ENCODE peak calls at places on chromosomes 7 and 10, in six cellular contexts. G is astrocyte of the cerebellum; F is transverse colon; T is DND-41; C is CD8-positive, alpha-beta T cell; R is right atrium auricular region. W is an unnamed sample.
A peak's percentile ranks its signal among the peaks of the same experiment; 100 is the strongest.

GRCh38 chr10:17659328-17659727 is 15.4 kb downstream of the STAM start:
- DNase-seq in C (no peak), G (no peak), F (no peak), T (no peak), R (no peak), W (no peak)

GRCh38 chr7:112495156-112495788 is 14.5 kb downstream of the LSMEM1 start:
- DNase-seq in F (no peak), T (no peak), G (no peak), R (no peak), C (no peak), W (no peak)

GRCh38 chr10:114393482-114393881 is 10.8 kb downstream of the AFAP1L2 start:
- DNase-seq in F (no peak), T (no peak), R (no peak), G (no peak), C (no peak), W (no peak)

GRCh38 chr7:114789942-114790341 is 132.0 kb upstream of the MDFIC start:
- DNase-seq in F (no peak), R (no peak), C (no peak), T (no peak), G (peak; percentile 95), W (no peak)

GRCh38 chr10:1546431-1547110 is 190.8 kb downstream of the ADARB2 start:
- DNase-seq in C (no peak), G (no peak), T (peak; percentile 3), F (no peak), R (no peak), W (no peak)

GRCh38 chr7:7099584-7100014 is 82.7 kb upstream of the C1GALT1 start:
- DNase-seq in R (peak; percentile 86), G (peak; percentile 90), F (peak; percentile 28), T (no peak), C (no peak), W (no peak)

GRCh38 chr7:35748348-35748747 is 52.5 kb upstream of the SEPTIN7 start:
- DNase-seq in F (no peak), G (no peak), C (no peak), T (no peak), R (no peak), W (no peak)

GRCh38 chr10:5692476-5693358 is 8.1 kb downstream of the TASOR2 start:
- DNase-seq in F (peak; percentile 63), C (peak; percentile 78), G (no peak), T (no peak), R (no peak), W (peak; percentile 58)

GRCh38 chr10:13051126-13051694 is 48.8 kb upstream of the OPTN start:
- DNase-seq in F (no peak), G (no peak), T (no peak), C (no peak), R (no peak), W (no peak)

DNA sequence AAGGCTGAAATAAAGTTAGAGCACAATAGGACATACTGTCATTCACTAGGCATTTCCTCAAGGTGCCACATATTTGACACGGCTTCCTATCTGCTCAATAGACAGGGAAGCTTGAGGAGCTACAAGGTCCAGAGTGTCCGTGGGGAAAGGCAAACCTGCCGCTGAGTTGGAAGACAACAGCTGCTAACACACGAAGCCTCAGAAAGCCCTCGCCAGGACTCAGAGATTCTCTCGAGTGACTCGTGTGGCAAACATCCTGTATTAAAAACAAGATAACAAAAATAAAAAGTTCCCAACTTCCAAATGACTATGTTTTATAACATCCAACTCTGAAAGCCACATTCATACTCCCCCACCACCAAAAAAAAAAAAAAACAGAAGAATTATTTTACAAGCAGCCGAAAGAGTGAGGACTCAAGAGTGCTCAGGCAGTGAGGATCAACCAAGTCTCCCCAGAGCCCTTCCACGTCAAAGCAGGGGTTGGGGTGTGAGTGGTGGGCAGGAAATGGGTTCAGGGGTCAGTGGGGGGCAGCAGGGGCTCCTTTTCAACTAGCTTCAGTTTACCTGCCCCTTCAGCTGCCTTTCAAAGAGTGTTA is 67.6 kb downstream of the STK17A start:
- DNase-seq in G (no peak), T (no peak), R (no peak), F (no peak), C (peak; percentile 47), W (no peak)
- H3K4me3 ChIP-seq in G (no peak overlapping the region), T (no peak overlapping the region), R (no peak overlapping the region), F (peak overlapping the region; percentile 5), C (peak overlapping the region; percentile 49), W (peak overlapping the region; percentile 65)

DNA sequence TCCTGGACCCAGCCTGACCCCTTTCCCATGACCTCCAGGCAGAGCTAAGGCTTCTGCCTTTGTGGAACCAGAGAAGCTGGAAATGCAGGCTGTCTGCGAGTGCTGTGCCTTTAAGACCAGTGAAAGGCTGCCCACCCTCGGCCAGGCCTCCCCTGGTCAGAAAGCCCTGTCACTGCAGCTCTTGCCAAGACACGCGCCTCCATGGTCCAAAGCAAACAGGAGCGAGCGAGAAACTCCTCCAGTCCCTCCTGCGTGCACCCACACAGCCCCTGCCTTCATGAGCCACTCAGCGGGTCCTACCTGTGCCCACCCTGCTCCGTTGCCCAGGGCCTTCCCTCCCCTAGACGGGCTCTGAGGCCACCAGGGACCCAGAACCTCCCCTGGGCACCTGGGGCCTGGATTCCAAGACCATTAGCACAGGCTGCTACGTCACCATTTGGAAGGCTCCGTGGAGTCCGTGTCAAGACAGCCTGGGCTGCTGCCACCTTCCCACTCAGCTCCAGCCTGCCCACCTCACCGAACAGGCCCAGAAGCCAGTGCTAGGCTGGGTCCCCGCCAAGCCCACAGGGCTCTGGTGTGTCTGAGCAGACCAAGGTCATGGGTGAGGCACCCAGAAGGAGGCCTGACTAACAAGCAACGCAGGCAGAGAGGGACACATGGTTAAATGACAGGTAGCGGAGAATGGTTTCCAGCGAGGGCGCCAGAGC is 144.5 kb downstream of the NEURL1 start:
- DNase-seq in G (peak; percentile 86), F (peak; percentile 60), C (no peak), R (peak; percentile 92), T (no peak), W (no peak)
- H3K4me3 ChIP-seq in G (no peak overlapping the region), F (no peak overlapping the region), C (no peak overlapping the region), R (no peak overlapping the region), T (no peak overlapping the region), W (no peak overlapping the region)

GRCh38 chr10:32627183-32627582 is 181.2 kb downstream of the CCDC7 start:
- DNase-seq in R (no peak), F (no peak), G (no peak), C (no peak), T (no peak), W (no peak)
- H3K4me3 ChIP-seq in R (no peak overlapping the region), F (no peak overlapping the region), G (no peak overlapping the region), C (no peak overlapping the region), T (no peak overlapping the region), W (no peak overlapping the region)

DNA sequence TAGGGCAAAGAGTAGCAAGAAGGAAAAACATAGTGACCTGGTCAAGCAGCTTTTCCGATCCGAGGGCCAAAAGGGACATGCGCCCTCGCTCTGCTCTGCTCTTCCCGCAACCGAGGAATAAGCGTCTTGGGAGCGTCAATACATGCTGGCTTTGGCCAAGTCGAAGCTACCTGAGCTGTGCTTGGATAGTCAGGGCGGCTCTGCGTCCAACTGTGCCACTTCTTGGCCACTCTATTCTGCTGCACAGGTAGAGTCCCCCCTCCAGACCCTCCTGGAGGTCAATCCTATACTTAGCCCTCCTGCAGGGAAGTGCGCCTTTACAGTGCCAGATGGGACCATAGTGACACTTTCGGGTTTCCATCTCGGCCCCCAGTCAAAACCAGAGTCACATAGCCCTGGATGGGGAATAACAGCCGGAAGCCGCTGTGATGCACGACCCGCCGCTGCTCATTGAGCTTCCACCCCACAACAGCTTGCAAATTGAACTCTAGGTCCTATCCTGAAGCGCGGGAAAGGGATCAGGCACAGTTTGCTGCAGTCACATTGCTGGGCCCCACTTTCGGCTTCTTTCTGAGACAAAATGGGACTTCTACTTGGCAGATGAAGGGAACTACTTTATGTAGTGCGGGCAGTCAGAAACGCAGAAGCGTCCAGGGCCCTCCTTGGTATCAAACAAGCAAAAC is 1.1 kb upstream of the HPSE2 start:
- DNase-seq in F (no peak), R (no peak), T (no peak), G (no peak), C (no peak), W (no peak)
- H3K4me3 ChIP-seq in F (no peak overlapping the region), R (no peak overlapping the region), T (no peak overlapping the region), G (no peak overlapping the region), C (no peak overlapping the region), W (no peak overlapping the region)

DNA sequence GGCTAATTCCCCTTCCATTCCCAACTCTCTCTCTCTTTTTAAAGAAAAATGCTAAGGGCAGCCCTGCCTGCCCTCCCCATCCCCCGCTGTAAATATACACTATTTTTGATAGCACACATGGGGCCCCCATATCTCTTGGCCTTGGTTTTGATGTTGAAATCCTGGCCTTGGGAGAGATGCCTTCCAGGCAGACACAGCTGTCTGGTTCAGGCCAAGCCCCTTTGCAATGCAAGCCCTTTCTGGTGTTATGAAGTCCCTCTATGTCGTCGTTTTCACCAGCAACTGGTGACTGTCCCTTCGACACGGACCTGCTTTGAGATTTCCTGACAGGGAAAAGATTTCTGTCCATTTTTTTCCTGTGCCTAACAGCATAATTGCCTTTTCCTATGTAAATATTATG is 3.0 kb downstream of the ADRA2A start:
- DNase-seq in F (no peak), R (peak; percentile 47), G (no peak), C (no peak), T (no peak), W (no peak)
- H3K4me3 ChIP-seq in F (no peak overlapping the region), R (no peak overlapping the region), G (no peak overlapping the region), C (no peak overlapping the region), T (no peak overlapping the region), W (no peak overlapping the region)

DNA sequence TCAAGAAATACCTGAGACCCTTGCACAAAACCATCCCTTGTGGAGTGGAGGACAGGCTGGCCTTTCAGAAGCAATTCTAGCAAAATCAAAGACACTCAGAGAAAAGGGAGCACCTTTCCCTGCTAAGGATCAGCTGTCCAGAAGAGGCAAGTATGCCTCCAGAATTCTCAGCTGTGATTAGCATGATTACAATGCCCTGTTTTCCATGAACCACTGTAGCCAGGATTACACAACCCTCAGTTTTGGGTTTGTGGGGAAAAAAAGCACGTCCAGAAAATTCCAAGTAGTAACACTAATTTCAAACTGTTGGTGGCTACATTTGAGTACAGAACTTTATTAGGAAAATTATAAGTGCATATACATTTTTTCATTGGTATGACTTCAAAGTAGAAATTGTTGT is 15.0 kb downstream of the CXCL12 start:
- DNase-seq in C (no peak), F (no peak), G (no peak), T (no peak), R (no peak), W (no peak)
- H3K4me3 ChIP-seq in C (no peak overlapping the region), F (no peak overlapping the region), G (no peak overlapping the region), T (no peak overlapping the region), R (no peak overlapping the region), W (no peak overlapping the region)

W was measured in naive thymus-derived CD4-positive, alpha-beta T cell.